ENCODE peak calls at places on chromosome 1, in nine cellular contexts. C, L, X, D, V, G, N, T and S are unnamed samples.

GRCh38 chr1:7471836-7472235 is 299.3 kb upstream of the VAMP3 start:
- DNase-seq in C (no peak), L (no peak), X (no peak), D (no peak), V (peak), G (no peak), N (no peak), T (no peak), S (peak)

GRCh38 chr1:115426990-115427389 is 88.9 kb upstream of the NGF start:
- DNase-seq in C (no peak), L (no peak), X (no peak), D (no peak), V (no peak), G (no peak), N (no peak), T (no peak), S (no peak)

GRCh38 chr1:184890539-184890973 is 83.8 kb downstream of the NIBAN1 start:
- DNase-seq in C (peak), L (no peak), X (no peak), D (peak), V (peak), G (no peak), N (peak), T (no peak), S (peak)

GRCh38 chr1:91381844-91382243 is 22.8 kb downstream of the HFM1 start:
- DNase-seq in C (no peak), L (no peak), X (no peak), D (no peak), V (no peak), G (no peak), N (no peak), T (no peak), S (no peak)

GRCh38 chr1:217495249-217495648 is 135.6 kb downstream of the GPATCH2 start:
- DNase-seq in C (no peak), L (no peak), X (no peak), D (no peak), V (no peak), G (no peak), N (no peak), T (no peak), S (no peak)

GRCh38 chr1:228530951-228531731 is 44.0 kb downstream of the RNF187 start:
- DNase-seq in C (no peak), L (no peak), X (no peak), D (no peak), V (no peak), G (no peak), N (no peak), T (no peak), S (no peak)

GRCh38 chr1:7515896-7516295 is 255.2 kb upstream of the VAMP3 start:
- DNase-seq in C (no peak), L (no peak), X (no peak), D (no peak), V (no peak), G (no peak), N (no peak), T (no peak), S (no peak)

GRCh38 chr1:83029916-83030315 is 969.0 kb downstream of the TTLL7 start:
- DNase-seq in C (no peak), L (no peak), X (no peak), D (no peak), V (peak), G (no peak), N (no peak), T (no peak), S (peak)

GRCh38 chr1:153922076-153922837 is 515 bp downstream of the GATAD2B start:
- DNase-seq in C (no peak), L (peak), X (peak), D (no peak), V (no peak), G (peak), N (no peak), T (peak), S (peak)

GRCh38 chr1:209072481-209072880 is 511.0 kb upstream of the CAMK1G start:
- DNase-seq in C (no peak), L (no peak), X (no peak), D (no peak), V (no peak), G (no peak), N (no peak), T (no peak), S (peak)

GRCh38 chr1:158793604-158794003 is 12.6 kb upstream of the OR6N2 start:
- DNase-seq in C (no peak), L (no peak), X (no peak), D (peak), V (no peak), G (no peak), N (no peak), T (no peak), S (no peak)

GRCh38 chr1:89149976-89150375 is 24.1 kb upstream of the GBP2 start:
- DNase-seq in C (no peak), L (no peak), X (no peak), D (no peak), V (no peak), G (no peak), N (no peak), T (no peak), S (no peak)

GRCh38 chr1:24047101-24047459 is 64.9 kb downstream of the MYOM3 start:
- DNase-seq in C (no peak), L (peak), X (no peak), D (no peak), V (peak), G (no peak), N (peak), T (no peak), S (peak)

GRCh38 chr1:103948526-103948925 is 198.8 kb downstream of the AMY1C start:
- DNase-seq in C (no peak), L (no peak), X (no peak), D (no peak), V (no peak), G (no peak), N (no peak), T (no peak), S (no peak)

GRCh38 chr1:48853006-48853405 is 76.3 kb upstream of the BEND5 start:
- DNase-seq in C (no peak), L (no peak), X (no peak), D (no peak), V (no peak), G (no peak), N (no peak), T (no peak), S (peak)

GRCh38 chr1:109902204-109902985 is 8.3 kb upstream of the CSF1 start:
- DNase-seq in C (no peak), L (no peak), X (no peak), D (no peak), V (no peak), G (no peak), N (no peak), T (peak), S (no peak)

GRCh38 chr1:215583185-215583692 is 16.1 kb downstream of the KCTD3 start:
- DNase-seq in C (no peak), L (no peak), X (no peak), D (no peak), V (no peak), G (no peak), N (peak), T (no peak), S (no peak)

GRCh38 chr1:105427543-105427942 is 1628.9 kb upstream of the PRMT6 start:
- DNase-seq in C (no peak), L (no peak), X (no peak), D (no peak), V (no peak), G (no peak), N (no peak), T (no peak), S (peak)

GRCh38 chr1:244114895-244115294 is 63.8 kb downstream of the ZBTB18 start:
- DNase-seq in C (no peak), L (no peak), X (no peak), D (no peak), V (no peak), G (no peak), N (peak), T (no peak), S (peak)

GRCh38 chr1:235637756-235638155 is 11.8 kb downstream of the GNG4 start:
- DNase-seq in C (no peak), L (no peak), X (no peak), D (no peak), V (no peak), G (no peak), N (no peak), T (no peak), S (no peak)

GRCh38 chr1:20661235-20662109 is at the start of gene DDOST:
- DNase-seq in C (peak), L (peak), X (peak), D (peak), V (peak), G (peak), N (peak), T (peak), S (peak)

GRCh38 chr1:246155923-246156322 is 351.2 kb downstream of the SMYD3 start:
- DNase-seq in C (no peak), L (no peak), X (no peak), D (no peak), V (no peak), G (no peak), N (peak), T (no peak), S (peak)

GRCh38 chr1:46343351-46343695 is 2.7 kb downstream of the NSUN4 start:
- DNase-seq in C (no peak), L (no peak), X (no peak), D (no peak), V (no peak), G (no peak), N (no peak), T (no peak), S (no peak)

GRCh38 chr1:19756480-19756879 is 43.2 kb downstream of the TMCO4 start:
- DNase-seq in C (no peak), L (no peak), X (no peak), D (no peak), V (no peak), G (no peak), N (no peak), T (no peak), S (peak)

GRCh38 chr1:243325305-243325890 is 69.6 kb downstream of the SDCCAG8 start:
- DNase-seq in C (no peak), L (no peak), X (no peak), D (peak), V (peak), G (no peak), N (peak), T (no peak), S (peak)

GRCh38 chr1:237570530-237570929 is 320.2 kb downstream of the ZP4 start:
- DNase-seq in C (no peak), L (no peak), X (no peak), D (no peak), V (no peak), G (no peak), N (no peak), T (no peak), S (no peak)

GRCh38 chr1:24621121-24621520 is 22.0 kb upstream of the SRRM1 start:
- DNase-seq in C (no peak), L (no peak), X (no peak), D (no peak), V (no peak), G (no peak), N (no peak), T (no peak), S (peak)

GRCh38 chr1:68104155-68104554 is 53.7 kb upstream of the DIRAS3 start:
- DNase-seq in C (no peak), L (no peak), X (no peak), D (no peak), V (no peak), G (no peak), N (no peak), T (no peak), S (peak)

GRCh38 chr1:169858467-169858866 is 35.2 kb downstream of the SCYL3 start:
- DNase-seq in C (no peak), L (no peak), X (no peak), D (no peak), V (peak), G (no peak), N (no peak), T (no peak), S (peak)

GRCh38 chr1:61605607-61606321 is 119.2 kb downstream of the TM2D1 start:
- DNase-seq in C (no peak), L (no peak), X (no peak), D (no peak), V (peak), G (no peak), N (no peak), T (no peak), S (peak)

GRCh38 chr1:79043506-79043905 is 37.0 kb upstream of the ADGRL4 start:
- DNase-seq in C (no peak), L (no peak), X (no peak), D (no peak), V (no peak), G (no peak), N (no peak), T (no peak), S (peak)

GRCh38 chr1:82704393-82704792 is 903.7 kb downstream of the ADGRL2 start:
- DNase-seq in C (no peak), L (no peak), X (no peak), D (no peak), V (no peak), G (no peak), N (no peak), T (no peak), S (no peak)

GRCh38 chr1:60283690-60284089 is 210.1 kb upstream of the C1orf87 start:
- DNase-seq in C (no peak), L (no peak), X (no peak), D (no peak), V (no peak), G (no peak), N (no peak), T (no peak), S (peak)